ENCODE peak calls at places on chromosomes 1 and 21, in six cellular contexts. C is left ventricle myocardium inferior, T is GM06990, G is Peyer's patch, L is cardiac muscle cell, X is stomach. F is an unnamed sample.

GRCh38 chr1:211529011-211529410 is 37.0 kb upstream of the RD3 start:
- DNase-seq in T (no peak), L (no peak), X (no peak), G (no peak), C (no peak), F (no peak)

GRCh38 chr1:33410091-33410701 is 20.7 kb downstream of the PHC2 start:
- DNase-seq in C (no peak), T (no peak), G (no peak), X (no peak), L (peak; percentile 54), F (no peak)

GRCh38 chr1:235622933-235623790 is 26.4 kb downstream of the GNG4 start:
- DNase-seq in C (no peak), X (no peak), G (no peak), T (no peak), L (no peak), F (no peak)

GRCh38 chr1:36732038-36732402 is 249.3 kb upstream of the CSF3R start:
- DNase-seq in L (no peak), X (no peak), G (no peak), T (no peak), C (no peak), F (no peak)

GRCh38 chr1:230883964-230884363 is 15.6 kb upstream of the C1orf198 start:
- DNase-seq in X (no peak), G (no peak), T (no peak), C (no peak), L (no peak), F (no peak)

GRCh38 chr1:12015001-12015491 is 4.3 kb upstream of the MIIP start:
- DNase-seq in C (no peak), G (no peak), L (no peak), X (no peak), T (no peak), F (no peak)

GRCh38 chr1:230140221-230141001 is 73.4 kb downstream of the GALNT2 start:
- DNase-seq in T (no peak), C (no peak), L (peak; percentile 69), X (no peak), G (peak; percentile 71), F (no peak)

GRCh38 chr1:205994342-205994741 is 8.9 kb downstream of the RAB7B start:
- DNase-seq in T (no peak), G (no peak), X (no peak), L (no peak), C (no peak), F (no peak)

GRCh38 chr1:57015071-57015470 is 49.3 kb upstream of the C8B start:
- DNase-seq in L (no peak), G (no peak), T (no peak), C (no peak), X (no peak), F (no peak)

GRCh38 chr1:57019240-57019805 is 53.5 kb upstream of the C8B start:
- DNase-seq in L (no peak), G (no peak), C (no peak), X (no peak), T (no peak), F (no peak)

GRCh38 chr1:57017201-57017600 is 51.4 kb upstream of the C8B start:
- DNase-seq in C (no peak), G (no peak), L (no peak), T (no peak), X (no peak), F (no peak)

GRCh38 chr1:57018119-57018518 is 52.3 kb upstream of the C8B start:
- DNase-seq in C (no peak), L (no peak), X (no peak), G (no peak), T (no peak), F (no peak)

DNA sequence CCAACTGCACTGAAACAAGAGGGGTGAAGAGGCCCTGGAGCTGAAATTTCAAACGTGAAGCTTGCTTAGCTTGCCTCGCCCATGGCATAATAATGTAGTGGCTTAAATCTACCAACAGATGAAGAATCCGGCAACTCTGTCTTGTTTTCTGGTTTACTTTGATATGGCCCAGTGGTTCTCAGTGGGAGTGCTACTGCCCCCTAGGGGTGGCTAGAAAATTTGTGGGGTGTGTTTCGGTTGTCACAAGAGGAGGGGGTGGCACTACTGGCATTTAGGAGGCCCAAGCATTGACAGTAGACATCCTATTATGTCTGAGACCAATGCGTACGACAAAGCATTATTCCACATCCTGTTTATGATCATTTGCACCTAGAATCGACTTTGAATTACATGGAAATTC is 51.9 kb upstream of the C8B start:
- DNase-seq in L (peak; percentile 13), C (no peak), X (no peak), G (no peak), T (no peak), F (peak; percentile 17)
- TF ChIP-seq CTCF in L (peak; percentile 40), C (peak; percentile 17), X (no peak), G (no peak), T (peak; percentile 42), F (peak; percentile 18)

DNA sequence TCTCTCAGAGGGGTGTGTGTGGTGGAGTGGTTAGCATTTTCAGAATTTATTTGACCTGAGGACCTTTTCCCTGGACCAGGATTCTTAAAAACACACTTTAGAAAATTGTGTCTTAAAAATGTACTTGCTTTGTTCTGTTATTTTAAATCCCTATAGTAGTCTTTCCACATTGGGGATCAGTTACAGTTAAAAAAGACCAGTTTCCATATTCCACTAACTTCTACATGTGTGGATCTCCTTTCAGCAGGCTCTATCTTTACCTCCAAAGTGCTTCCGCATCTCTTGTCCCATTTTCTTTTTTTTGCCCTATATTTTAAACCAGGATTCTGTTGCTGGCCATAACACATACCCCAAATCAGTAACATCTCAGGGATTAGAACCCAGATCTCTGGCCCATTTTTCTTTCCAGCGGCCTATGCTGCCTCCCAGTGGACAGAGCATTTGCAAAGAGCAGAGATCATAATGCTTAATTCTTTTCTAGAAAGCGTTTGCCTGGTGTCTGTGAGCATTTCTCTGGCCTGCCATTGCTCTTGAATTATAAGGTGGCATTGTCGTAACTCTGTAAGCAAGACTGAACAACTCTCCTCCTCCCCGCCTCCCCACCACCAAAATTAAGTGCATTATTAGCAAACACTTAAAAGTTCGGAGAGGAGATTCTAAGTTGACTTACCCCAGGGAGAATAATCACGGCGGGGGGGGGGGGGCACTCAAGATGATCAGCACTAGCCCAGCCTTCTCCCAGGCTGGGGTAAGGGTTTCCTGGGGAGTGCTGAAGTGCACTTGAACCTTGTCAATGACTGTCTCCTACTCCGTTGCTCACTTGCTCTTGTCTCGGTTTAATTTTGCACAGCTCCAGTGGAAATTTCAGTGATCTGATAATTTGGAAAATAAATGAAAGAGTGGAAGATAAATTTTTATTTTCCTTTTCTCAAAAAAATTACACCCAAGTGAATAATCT is 58.9 kb downstream of the PBX1 start:
- DNase-seq in G (no peak), X (no peak), C (no peak), L (peak; percentile 34), T (no peak), F (no peak)
- TF ChIP-seq CTCF in G (no peak), X (peak; percentile 39), C (peak; percentile 61), L (peak; percentile 49), T (peak; percentile 38), F (peak; percentile 44)

GRCh38 chr1:19437911-19438310 is 47.4 kb downstream of the CAPZB start:
- DNase-seq in G (peak; percentile 76), X (peak; percentile 37), L (peak; percentile 95), C (peak; percentile 87), T (no peak), F (no peak)
- TF ChIP-seq CTCF in G (no peak), X (no peak), L (no peak), C (no peak), T (no peak), F (no peak)

GRCh38 chr1:204304067-204304466 is 55.7 kb downstream of the PLEKHA6 start:
- DNase-seq in T (no peak), X (no peak), G (no peak), L (peak; percentile 40), C (no peak), F (no peak)

GRCh38 chr1:204306076-204306475 is 53.7 kb downstream of the PLEKHA6 start:
- DNase-seq in T (no peak), G (no peak), X (no peak), L (no peak), C (no peak), F (no peak)

GRCh38 chr1:204308023-204308628 is 51.6 kb downstream of the PLEKHA6 start:
- DNase-seq in L (peak; percentile 33), T (no peak), G (no peak), C (no peak), X (no peak), F (no peak)

GRCh38 chr1:204302769-204303168 is 57.0 kb downstream of the PLEKHA6 start:
- DNase-seq in X (no peak), T (no peak), G (no peak), L (no peak), C (no peak), F (no peak)

GRCh38 chr1:204307334-204307883 is 52.3 kb downstream of the PLEKHA6 start:
- DNase-seq in X (peak; percentile 50), G (no peak), C (peak; percentile 26), T (no peak), L (peak; percentile 67), F (no peak)
- TF ChIP-seq CTCF in X (peak; percentile 36), G (no peak), C (peak; percentile 49), T (no peak), L (no peak), F (no peak)

GRCh38 chr21:31501921-31502320 is 157.6 kb upstream of the SOD1 start:
- DNase-seq in G (no peak), C (no peak), T (no peak), X (no peak), L (no peak), F (no peak)

GRCh38 chr21:31500976-31501375 is 156.9 kb upstream of the TIAM1 start:
- DNase-seq in C (no peak), L (no peak), X (no peak), T (no peak), G (no peak), F (no peak)

GRCh38 chr21:31500071-31500470 is 156.0 kb upstream of the TIAM1 start:
- DNase-seq in T (no peak), X (no peak), C (peak; percentile 26), G (no peak), L (no peak), F (no peak)

GRCh38 chr21:31497939-31498338 is 153.9 kb upstream of the TIAM1 start:
- DNase-seq in L (no peak), C (no peak), T (no peak), X (no peak), G (no peak), F (no peak)

DNA sequence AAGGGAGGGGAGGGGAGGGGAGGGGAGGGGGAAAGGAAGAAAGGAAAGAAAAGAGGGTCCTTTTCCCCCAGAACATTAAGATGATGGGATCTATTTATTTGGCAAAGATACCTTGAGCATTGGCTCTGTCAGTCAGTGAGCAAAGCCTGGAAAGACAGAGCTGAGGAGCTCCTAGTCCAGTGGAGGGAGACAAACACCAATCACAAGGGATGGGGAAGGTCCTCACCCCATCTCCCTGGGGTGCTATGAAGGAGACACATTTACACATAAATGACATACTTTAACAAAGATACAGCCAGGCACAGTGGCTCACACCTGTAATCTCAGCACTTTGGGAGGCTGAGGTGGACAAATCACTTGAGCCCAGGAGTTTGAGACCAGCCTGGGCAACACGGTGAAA is 154.9 kb upstream of the TIAM1 start:
- DNase-seq in G (no peak), X (no peak), T (no peak), L (no peak), C (no peak), F (no peak)
- TF ChIP-seq CTCF in G (no peak), X (no peak), T (peak; percentile 10), L (no peak), C (no peak), F (no peak)

F was measured in GM13977.